ENCODE peak calls at places on chromosomes 4 and X, in seven cellular contexts. B, Y, T, P, K, Z and J are unnamed samples.

GRCh38 chrX:101385795-101386541 is at the start of gene BTK:
- DNase-seq in B (no peak), Y (peak; percentile 73), T (no peak), P (peak; percentile 31), K (peak; percentile 68), Z (no peak), J (no peak)

GRCh38 chr4:93710101-93710846 is 118.3 kb upstream of the ATOH1 start:
- DNase-seq in B (no peak), Y (no peak), T (peak; percentile 10), P (no peak), K (peak; percentile 4), Z (no peak), J (no peak)

GRCh38 chrX:24090300-24091200 is 35.8 kb downstream of the EIF2S3 start:
- DNase-seq in B (no peak), Y (no peak), T (no peak), P (no peak), K (no peak), Z (no peak), J (no peak)

GRCh38 chrX:118726887-118727685 is at the start of gene IL13RA1:
- DNase-seq in B (peak; percentile 84), Y (peak; percentile 88), T (peak; percentile 89), P (peak; percentile 85), K (no peak), Z (peak; percentile 75), J (peak; percentile 58)

GRCh38 chr4:96170198-96170597 is 330.3 kb downstream of the PDHA2 start:
- DNase-seq in B (no peak), Y (peak; percentile 20), T (peak; percentile 3), P (no peak), K (no peak), Z (no peak), J (no peak)

GRCh38 chr4:112290341-112290740 is 4.6 kb upstream of the TIFA start:
- DNase-seq in B (no peak), Y (no peak), T (no peak), P (no peak), K (no peak), Z (no peak), J (no peak)

GRCh38 chrX:56968980-56969379 is 26.4 kb downstream of the SPIN3 start:
- DNase-seq in B (no peak), Y (no peak), T (no peak), P (no peak), K (no peak), Z (no peak), J (no peak)

GRCh38 chr4:188178276-188178675 is 39.0 kb downstream of the TRIML1 start:
- DNase-seq in B (no peak), Y (no peak), T (no peak), P (no peak), K (no peak), Z (no peak), J (no peak)

GRCh38 chr4:6450709-6451108 is 21.7 kb downstream of the PPP2R2C start:
- DNase-seq in B (no peak), Y (no peak), T (no peak), P (no peak), K (no peak), Z (no peak), J (no peak)

GRCh38 chr4:54103190-54103574 is 3.2 kb downstream of the GSX2 start:
- DNase-seq in B (no peak), Y (no peak), T (no peak), P (no peak), K (no peak), Z (no peak), J (no peak)

GRCh38 chr4:141705747-141706377 is 69.5 kb downstream of the IL15 start:
- DNase-seq in B (no peak), Y (no peak), T (no peak), P (no peak), K (no peak), Z (no peak), J (no peak)

GRCh38 chrX:31423575-31424284 is 351.9 kb upstream of the FTHL17 start:
- DNase-seq in B (peak; percentile 42), Y (peak; percentile 7), T (peak; percentile 17), P (peak; percentile 19), K (no peak), Z (no peak), J (peak; percentile 47)

GRCh38 chr4:188455353-188455752 is 316.1 kb downstream of the TRIML1 start:
- DNase-seq in B (no peak), Y (no peak), T (no peak), P (no peak), K (no peak), Z (no peak), J (no peak)

GRCh38 chr4:87026795-87027495 is 92.1 kb downstream of the AFF1 start:
- DNase-seq in B (no peak), Y (no peak), T (no peak), P (no peak), K (peak; percentile 91), Z (no peak), J (peak; percentile 2)

GRCh38 chr4:12933760-12934221 is 550.3 kb downstream of the RAB28 start:
- DNase-seq in B (no peak), Y (no peak), T (no peak), P (no peak), K (no peak), Z (no peak), J (no peak)

GRCh38 chr4:145805490-145805889 is 125.5 kb downstream of the C4orf51 start:
- DNase-seq in B (no peak), Y (no peak), T (peak; percentile 16), P (no peak), K (no peak), Z (no peak), J (no peak)
- TF ChIP-seq POLR2A in B (no peak), Y (no peak), T (no peak), P (no peak), K (peak; percentile 26), Z (no peak), J (no peak)

DNA sequence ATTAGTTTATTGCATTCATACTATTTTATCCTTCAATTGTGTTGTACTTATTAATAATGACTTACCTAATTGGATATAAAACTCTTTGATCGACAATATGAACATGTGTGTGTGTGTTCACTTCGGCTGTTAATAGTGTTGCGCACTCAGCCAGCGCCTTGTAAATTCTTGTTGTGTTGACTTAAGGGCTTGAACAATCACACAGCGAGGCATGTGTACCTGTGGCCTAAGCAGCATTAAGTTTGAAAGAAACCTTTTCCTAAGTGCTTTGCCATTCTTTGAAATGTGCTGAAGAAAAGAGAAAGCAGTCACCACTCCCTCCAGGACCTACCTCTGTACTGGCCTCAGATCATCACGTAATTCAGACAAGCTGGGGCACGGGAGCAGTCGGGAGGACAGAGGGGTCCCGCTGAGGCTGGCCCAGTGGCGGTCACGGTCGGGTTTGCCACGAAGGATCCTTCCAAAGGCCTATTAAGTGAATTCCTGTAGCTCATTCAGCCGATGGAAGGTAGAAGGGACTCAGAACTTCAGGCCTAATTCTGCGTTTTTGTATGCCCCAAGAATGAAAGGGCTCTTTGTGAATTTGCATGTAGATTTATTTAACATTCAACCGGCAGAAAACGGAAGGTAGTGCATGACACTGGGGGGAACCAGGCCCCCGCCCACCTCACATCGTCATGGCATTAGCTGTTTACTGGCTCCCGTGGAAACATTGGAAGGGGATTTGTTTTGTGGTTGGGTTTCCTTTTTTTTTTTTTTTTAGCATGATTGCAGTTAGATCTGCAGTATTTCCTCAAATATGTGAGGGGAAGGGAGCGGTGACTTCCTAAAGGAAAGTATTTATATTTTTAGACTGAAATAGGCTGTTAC is 106.3 kb downstream of the TRAPPC11 start:
- DNase-seq in B (peak; percentile 24), Y (no peak), T (no peak), P (peak; percentile 32), K (no peak), Z (peak; percentile 73), J (no peak)
- TF ChIP-seq EP300 in B (no peak), Y (no peak), T (no peak), P (no peak), K (no peak), Z (no peak), J (no peak)

DNA sequence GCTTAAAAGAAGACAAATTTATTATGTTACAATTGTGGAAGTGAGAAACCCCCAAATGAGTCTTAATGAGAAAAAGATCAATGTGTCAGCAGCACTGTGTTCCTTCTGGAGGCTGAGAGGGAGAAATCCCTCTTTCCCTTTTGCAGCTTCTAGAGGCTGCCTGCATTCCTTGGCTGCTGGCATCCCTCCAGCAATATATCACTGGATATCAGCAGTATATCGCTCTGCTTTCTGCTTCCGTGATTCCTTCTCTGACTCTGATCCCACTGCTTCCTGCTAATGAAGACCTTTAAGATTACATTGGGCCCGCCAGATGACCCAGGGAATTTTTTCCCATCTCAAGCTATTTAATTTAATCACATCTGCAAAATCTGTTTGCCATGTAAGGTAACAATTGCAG is 1008.0 kb downstream of the RAPGEF2 start:
- DNase-seq in B (no peak), Y (no peak), T (no peak), P (no peak), K (no peak), Z (no peak), J (no peak)
- H3K9me3 ChIP-seq in B (no peaks in the 10 kb centered on the region), Y (no peaks in the 10 kb centered on the region), T (no peaks in the 10 kb centered on the region), P (peaks cover 4% of the 10 kb centered on the region), K (no peaks in the 10 kb centered on the region), Z (peaks cover 15% of the 10 kb centered on the region), J (peaks cover 11% of the 10 kb centered on the region)

GRCh38 chr4:118865091-118865708 is 23.5 kb upstream of the SYNPO2 start:
- DNase-seq in B (no peak), Y (no peak), T (peak; percentile 50), P (peak; percentile 20), K (no peak), Z (no peak), J (no peak)

GRCh38 chr4:118867311-118868067 is 21.2 kb upstream of the SYNPO2 start:
- DNase-seq in B (no peak), Y (no peak), T (no peak), P (no peak), K (no peak), Z (no peak), J (no peak)

GRCh38 chr4:118872181-118872580 is 16.5 kb upstream of the SYNPO2 start:
- DNase-seq in B (no peak), Y (no peak), T (no peak), P (no peak), K (no peak), Z (no peak), J (no peak)

GRCh38 chr4:118869808-118870342 is 18.8 kb upstream of the SYNPO2 start:
- DNase-seq in B (no peak), Y (no peak), T (no peak), P (no peak), K (no peak), Z (no peak), J (no peak)
- TF ChIP-seq POLR2A in B (no peak), Y (no peak), T (no peak), P (no peak), K (no peak), Z (no peak), J (no peak)

GRCh38 chr4:1193206-1194027 is 21.0 kb upstream of the SPON2 start:
- DNase-seq in B (no peak), Y (no peak), T (no peak), P (no peak), K (no peak), Z (peak; percentile 71), J (peak; percentile 10)

GRCh38 chr4:1195894-1196401 is 23.6 kb upstream of the SPON2 start:
- DNase-seq in B (no peak), Y (no peak), T (no peak), P (no peak), K (no peak), Z (peak; percentile 51), J (peak; percentile 8)

GRCh38 chr4:1195109-1195671 is 22.8 kb upstream of the SPON2 start:
- DNase-seq in B (no peak), Y (no peak), T (no peak), P (no peak), K (no peak), Z (peak; percentile 68), J (no peak)

GRCh38 chr4:1192493-1193205 is 20.3 kb upstream of the SPON2 start:
- DNase-seq in B (peak; percentile 30), Y (no peak), T (peak; percentile 20), P (peak; percentile 23), K (no peak), Z (peak; percentile 59), J (no peak)

GRCh38 chr4:1194028-1194900 is 21.9 kb upstream of the SPON2 start:
- DNase-seq in B (peak; percentile 78), Y (no peak), T (no peak), P (peak; percentile 58), K (no peak), Z (peak; percentile 78), J (peak; percentile 12)
- TF ChIP-seq EP300 in B (no peak), Y (no peak), T (no peak), P (no peak), K (no peak), Z (no peak), J (no peak)